ENCODE peak calls at places on chromosomes 2 and 18, in ten cellular contexts. Y is thoracic aorta; R is psoas muscle; B is heart right ventricle; Q is A549; E is right lobe of liver; M is mesendoderm; X is cardiac muscle cell; U is CD8-positive, alpha-beta T cell; H is right atrium auricular region. C is an unnamed sample.

GRCh38 chr2:155583674-155584195 is 748.8 kb downstream of the NR4A2 start:
- DNase-seq in X (no peak), U (no peak), M (no peak), Q (no peak), B (no peak), R (no peak), Y (no peak), H (no peak), E (no peak), C (no peak)

GRCh38 chr2:20691076-20691708 is 24.2 kb downstream of the GDF7 start:
- DNase-seq in E (no peak), B (no peak), H (no peak), X (no peak), U (no peak), Q (no peak), Y (no peak), R (no peak), M (no peak), C (no peak)

GRCh38 chr2:237726401-237726830 is 72.2 kb upstream of the RBM44 start:
- DNase-seq in Q (no peak), B (peak), X (peak), M (no peak), H (peak), Y (no peak), R (no peak), U (no peak), E (no peak), C (no peak)

GRCh38 chr2:20012282-20013060 is at the start of gene MATN3:
- DNase-seq in Y (no peak), M (peak), B (no peak), R (peak), U (no peak), E (peak), X (peak), H (no peak), Q (peak), C (no peak)

GRCh38 chr18:10015288-10015701 is 101.5 kb downstream of the VAPA start:
- DNase-seq in B (no peak), U (no peak), M (no peak), E (no peak), X (peak), H (peak), Q (no peak), R (no peak), Y (no peak), C (no peak)

GRCh38 chr2:20037660-20038059 is 13.8 kb downstream of the LAPTM4A start:
- DNase-seq in M (no peak), Q (no peak), H (no peak), Y (no peak), B (no peak), E (no peak), R (no peak), U (no peak), X (no peak), C (no peak)

GRCh38 chr2:226888378-226888915 is 52.6 kb downstream of the RHBDD1 start:
- DNase-seq in H (no peak), B (no peak), Y (no peak), E (no peak), R (no peak), X (no peak), U (no peak), M (no peak), Q (no peak), C (no peak)

GRCh38 chr2:29323961-29324360 is 208.7 kb downstream of the CLIP4 start:
- DNase-seq in E (no peak), R (no peak), M (peak), H (no peak), Q (no peak), U (no peak), Y (no peak), B (no peak), X (no peak), C (no peak)

GRCh38 chr18:22694954-22695353 is 238.2 kb upstream of the RBBP8 start:
- DNase-seq in R (peak), U (no peak), Y (peak), B (peak), H (peak), X (peak), Q (peak), E (no peak), M (peak), C (no peak)

GRCh38 chr2:173858297-173858731 is 106.9 kb downstream of the SP3 start:
- DNase-seq in U (no peak), H (no peak), R (no peak), M (no peak), B (no peak), Q (no peak), X (no peak), Y (no peak), E (no peak), C (no peak)

GRCh38 chr18:6610436-6610835 is 119.1 kb upstream of the ARHGAP28 start:
- DNase-seq in H (no peak), B (no peak), E (no peak), U (no peak), M (no peak), Y (no peak), X (no peak), R (no peak), Q (no peak), C (no peak)

GRCh38 chr2:195199864-195200263 is 457.2 kb upstream of the SLC39A10 start:
- DNase-seq in U (no peak), M (no peak), X (no peak), E (no peak), H (no peak), B (no peak), R (no peak), Y (no peak), Q (no peak), C (no peak)

GRCh38 chr2:2847131-2847740 is 516.2 kb upstream of the MYT1L start:
- DNase-seq in R (peak), H (no peak), Y (no peak), X (no peak), M (no peak), U (no peak), B (peak), E (no peak), Q (no peak), C (no peak)

GRCh38 chr18:48058486-48058885 is 128.0 kb upstream of the SMAD2 start:
- DNase-seq in B (no peak), E (no peak), M (no peak), U (no peak), R (no peak), Q (no peak), H (no peak), Y (no peak), X (no peak), C (no peak)

GRCh38 chr18:22605736-22606135 is 188.0 kb upstream of the CTAGE1 start:
- DNase-seq in U (no peak), Y (no peak), Q (no peak), M (no peak), X (no peak), E (no peak), B (no peak), R (no peak), H (no peak), C (no peak)

GRCh38 chr2:17616405-17616804 is 75.9 kb downstream of the VSNL1 start:
- DNase-seq in H (no peak), E (no peak), Y (no peak), U (no peak), Q (no peak), R (no peak), B (no peak), X (no peak), M (no peak), C (no peak)

GRCh38 chr2:17617508-17617907 is 77.0 kb downstream of the VSNL1 start:
- DNase-seq in E (no peak), Q (no peak), U (no peak), B (no peak), R (no peak), H (no peak), M (no peak), X (no peak), Y (no peak), C (no peak)

GRCh38 chr2:17615152-17615551 is 74.7 kb downstream of the VSNL1 start:
- DNase-seq in E (no peak), B (no peak), U (no peak), Y (no peak), Q (no peak), M (no peak), X (no peak), H (no peak), R (no peak), C (no peak)

GRCh38 chr2:17614174-17614573 is 73.7 kb downstream of the VSNL1 start:
- DNase-seq in H (no peak), M (no peak), Y (no peak), Q (no peak), R (no peak), X (no peak), E (no peak), U (no peak), B (no peak), C (no peak)

DNA sequence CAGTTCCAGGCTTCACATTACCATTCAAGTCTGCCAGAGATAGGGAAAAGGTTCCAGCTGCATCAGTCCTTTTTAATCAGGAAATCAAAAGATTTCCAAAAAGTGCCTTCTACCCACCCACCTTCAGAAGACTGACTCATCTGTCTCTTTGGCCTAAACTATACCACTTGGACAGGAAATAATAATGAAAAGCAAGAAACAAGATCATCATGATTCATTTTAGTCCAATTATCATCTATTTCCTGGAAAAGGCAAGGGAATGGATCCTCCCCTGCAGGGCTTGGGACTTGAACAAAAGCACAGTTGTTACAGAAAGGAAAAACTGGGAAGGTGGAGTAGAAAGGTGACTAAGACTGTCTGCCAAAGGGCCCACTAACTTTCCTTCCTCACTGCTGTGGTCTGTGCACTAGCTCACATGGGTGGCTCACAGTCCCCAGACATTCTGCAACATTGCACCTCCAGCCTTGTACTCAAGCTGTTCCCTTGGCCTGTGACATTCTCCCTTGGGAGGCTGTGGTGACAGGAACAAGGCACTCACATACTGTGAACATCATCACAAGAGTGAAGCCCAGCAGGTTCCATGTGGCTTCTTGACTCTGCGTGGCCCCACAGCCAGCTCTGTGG is 75.3 kb downstream of the VSNL1 start:
- DNase-seq in Q (no peak), M (no peak), X (peak), R (no peak), H (no peak), E (no peak), Y (no peak), U (no peak), B (no peak), C (no peak)
- H3K27ac ChIP-seq in Q (no peak), M (no peak), X (no peak), R (no peak), H (no peak), E (no peak), Y (no peak), U (no peak), B (no peak), C (no peak)

DNA sequence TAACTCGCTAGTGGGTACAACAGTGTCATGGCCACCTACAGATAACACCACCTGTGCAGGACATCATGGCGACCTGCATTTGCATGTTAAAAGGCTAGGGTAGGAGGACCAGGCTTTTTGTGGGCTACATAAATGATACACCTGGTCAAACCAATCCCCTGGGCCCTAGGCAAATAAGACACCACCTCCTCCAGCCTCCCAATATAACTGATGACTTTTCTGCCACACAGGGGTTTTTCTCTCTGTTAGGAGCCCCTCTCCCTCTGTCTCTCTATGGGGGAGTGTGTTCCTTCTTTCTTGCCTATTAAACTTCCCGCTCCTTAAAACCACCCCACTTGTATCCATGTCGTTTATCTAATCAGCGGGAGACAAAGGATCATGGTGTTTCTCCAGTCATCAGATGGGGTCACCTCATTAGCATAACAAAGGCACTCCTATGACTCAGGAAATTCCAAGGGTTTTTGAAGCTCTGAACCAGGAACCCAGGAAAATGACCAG is 10.8 kb upstream of the BUB1 start:
- DNase-seq in X (no peak), B (no peak), E (no peak), U (no peak), H (no peak), M (peak), Q (no peak), R (no peak), Y (no peak), C (no peak)
- H3K27ac ChIP-seq in X (no peak), B (no peak), E (no peak), U (no peak), H (no peak), M (peak), Q (no peak), R (no peak), Y (no peak), C (no peak)

GRCh38 chr2:105379741-105380186 is 19.1 kb downstream of the FHL2 start:
- DNase-seq in E (no peak), X (no peak), Y (no peak), Q (no peak), B (no peak), R (no peak), M (no peak), H (peak), U (no peak), C (no peak)
- H3K27ac ChIP-seq in E (no peak), X (peak), Y (peak), Q (no peak), B (peak), R (peak), M (no peak), H (peak), U (no peak), C (no peak)

GRCh38 chr2:170245312-170245711 is 67.4 kb downstream of the MYO3B start:
- DNase-seq in Q (no peak), Y (no peak), R (no peak), E (no peak), B (no peak), X (no peak), U (no peak), M (no peak), H (no peak), C (no peak)
- H3K27ac ChIP-seq in Q (no peak), Y (no peak), R (no peak), E (no peak), B (no peak), X (no peak), U (no peak), M (no peak), H (no peak), C (no peak)

GRCh38 chr2:98833172-98833916 is 102.4 kb upstream of the MGAT4A start:
- DNase-seq in E (no peak), B (peak), M (no peak), R (no peak), U (no peak), X (no peak), H (no peak), Y (no peak), Q (no peak), C (no peak)

GRCh38 chr2:98842136-98842535 is 93.9 kb downstream of the CRACDL start:
- DNase-seq in B (no peak), Y (no peak), U (no peak), E (no peak), X (no peak), Q (no peak), H (no peak), R (no peak), M (no peak), C (no peak)

GRCh38 chr2:98833917-98834263 is 102.1 kb downstream of the CRACDL start:
- DNase-seq in Y (no peak), U (no peak), R (no peak), Q (no peak), X (no peak), B (no peak), M (no peak), H (no peak), E (no peak), C (no peak)

GRCh38 chr2:98835831-98836385 is 100.1 kb downstream of the CRACDL start:
- DNase-seq in R (no peak), B (no peak), E (no peak), Q (no peak), X (no peak), Y (no peak), H (no peak), M (no peak), U (peak), C (peak)

GRCh38 chr2:98839292-98839691 is 96.7 kb downstream of the CRACDL start:
- DNase-seq in U (no peak), R (no peak), X (no peak), Q (no peak), E (no peak), Y (no peak), H (no peak), B (no peak), M (peak), C (no peak)
- H3K27ac ChIP-seq in U (no peak), R (no peak), X (no peak), Q (no peak), E (no peak), Y (no peak), H (no peak), B (no peak), M (no peak), C (no peak)

GRCh38 chr2:96114903-96115581 is 1.3 kb downstream of the ADRA2B start:
- DNase-seq in B (no peak), U (no peak), Y (no peak), R (no peak), X (no peak), Q (no peak), H (no peak), M (no peak), E (peak), C (no peak)

GRCh38 chr2:96116879-96117533 is 635 bp upstream of the ADRA2B start:
- DNase-seq in E (peak), H (no peak), X (peak), Y (no peak), R (peak), U (peak), B (peak), Q (peak), M (peak), C (no peak)

GRCh38 chr2:96116424-96116878 is at the start of gene ADRA2B:
- DNase-seq in Q (peak), X (peak), E (peak), U (peak), R (peak), B (peak), Y (no peak), M (peak), H (no peak), C (no peak)

GRCh38 chr2:96114546-96114902 is 1.8 kb downstream of the ADRA2B start:
- DNase-seq in R (no peak), E (peak), M (no peak), Y (no peak), X (no peak), B (no peak), H (no peak), Q (no peak), U (no peak), C (no peak)

DNA sequence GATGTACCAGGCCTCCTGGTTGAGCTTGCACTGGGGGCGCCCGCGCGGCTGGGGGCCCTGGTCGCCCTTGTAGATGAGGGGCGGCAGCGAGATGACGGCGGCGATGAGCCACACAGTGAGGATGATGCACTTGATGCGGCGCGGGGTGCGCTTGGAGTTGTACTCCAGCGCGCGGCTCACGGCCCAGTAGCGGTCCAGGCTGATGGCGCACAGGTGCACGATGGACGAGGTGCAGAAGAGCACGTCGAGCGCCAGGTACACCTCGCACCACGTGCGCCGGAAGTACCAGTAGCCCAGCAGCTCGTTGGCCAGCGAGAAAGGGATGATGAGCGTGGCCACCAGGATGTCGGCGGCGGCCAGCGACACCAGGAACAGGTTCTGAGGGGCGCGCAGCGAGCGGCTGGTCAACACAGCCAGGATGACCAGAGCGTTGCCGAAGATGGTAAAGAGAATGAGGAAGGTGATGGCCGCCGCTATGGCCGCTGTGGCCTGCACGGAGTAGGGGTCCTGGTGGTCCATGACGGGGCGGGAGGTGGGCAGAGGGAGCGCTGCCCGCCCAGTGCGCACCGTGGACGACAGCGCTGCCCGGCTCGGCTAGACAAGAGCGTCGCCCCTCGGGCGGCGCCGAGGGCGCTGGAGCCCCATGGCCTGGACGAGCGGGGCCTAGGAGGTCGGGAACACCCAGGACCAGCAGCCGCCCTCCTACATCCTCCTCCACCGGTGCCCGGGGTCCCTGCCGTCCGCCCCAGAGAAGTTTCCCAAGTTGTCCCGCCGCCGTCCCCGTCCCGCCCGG is 544 bp downstream of the ADRA2B start:
- DNase-seq in Y (no peak), H (no peak), R (no peak), Q (no peak), B (no peak), M (no peak), U (no peak), X (no peak), E (peak), C (no peak)
- H3K27ac ChIP-seq in Y (no peak), H (no peak), R (peak), Q (peak), B (peak), M (no peak), U (no peak), X (no peak), E (no peak), C (no peak)

GRCh38 chr2:73980566-73980965 is 4.1 kb upstream of the TET3 start:
- DNase-seq in M (no peak), U (no peak), B (no peak), Y (no peak), R (no peak), E (no peak), X (no peak), H (no peak), Q (no peak), C (no peak)
- H3K27ac ChIP-seq in M (no peak), U (no peak), B (no peak), Y (no peak), R (no peak), E (no peak), X (no peak), H (no peak), Q (peak), C (no peak)

GRCh38 chr2:106011993-106012392 is 182.1 kb downstream of the UXS1 start:
- DNase-seq in U (no peak), B (no peak), Y (no peak), X (no peak), Q (no peak), R (no peak), M (peak), H (no peak), E (no peak), C (no peak)

GRCh38 chr2:106009096-106009495 is 185.0 kb downstream of the UXS1 start:
- DNase-seq in B (no peak), X (no peak), E (no peak), Y (no peak), R (no peak), U (no peak), M (no peak), Q (no peak), H (no peak), C (no peak)

GRCh38 chr2:106012591-106013347 is 181.3 kb downstream of the UXS1 start:
- DNase-seq in X (no peak), Q (no peak), Y (no peak), B (no peak), E (no peak), M (peak), R (no peak), H (no peak), U (no peak), C (no peak)

GRCh38 chr2:106010818-106011355 is 183.2 kb downstream of the UXS1 start:
- DNase-seq in M (no peak), B (no peak), Y (no peak), E (no peak), X (no peak), U (no peak), Q (no peak), H (no peak), R (no peak), C (no peak)

GRCh38 chr2:106011380-106011779 is 182.7 kb downstream of the UXS1 start:
- DNase-seq in Y (no peak), M (no peak), B (peak), E (no peak), H (no peak), X (peak), Q (no peak), R (no peak), U (no peak), C (no peak)
- H3K27ac ChIP-seq in Y (no peak), M (no peak), B (peak), E (no peak), H (peak), X (no peak), Q (no peak), R (no peak), U (no peak), C (no peak)

GRCh38 chr18:31606265-31606664 is 14.6 kb downstream of the TTR start:
- DNase-seq in X (no peak), Q (no peak), U (no peak), R (no peak), H (no peak), Y (no peak), E (no peak), B (no peak), M (no peak), C (no peak)
- H3K27ac ChIP-seq in X (no peak), Q (no peak), U (no peak), R (no peak), H (no peak), Y (no peak), E (no peak), B (no peak), M (no peak), C (no peak)

DNA sequence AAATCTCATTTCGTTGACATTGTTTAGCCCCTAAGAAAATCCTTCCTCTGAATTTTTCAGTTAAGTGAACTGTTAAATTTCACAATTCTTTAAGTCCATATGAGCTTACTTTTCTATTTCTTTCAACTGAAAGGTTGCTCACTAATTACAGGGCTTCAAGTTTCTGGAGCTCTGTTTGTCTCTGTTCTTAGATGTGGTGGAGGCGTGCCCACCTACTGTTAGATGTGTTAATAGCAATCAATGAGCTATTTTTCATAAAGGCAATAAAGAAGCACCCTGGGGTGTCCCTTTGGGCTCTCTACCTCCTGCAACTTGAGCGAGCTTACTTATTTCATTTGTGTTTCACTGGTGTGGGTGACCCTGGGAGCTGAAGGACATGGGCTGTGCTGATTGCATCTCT is 25.0 kb downstream of the CREG2 start:
- DNase-seq in E (no peak), M (no peak), Q (no peak), X (no peak), Y (no peak), R (no peak), U (no peak), H (no peak), B (no peak), C (no peak)
- H3K27ac ChIP-seq in E (no peak), M (no peak), Q (no peak), X (no peak), Y (no peak), R (no peak), U (no peak), H (no peak), B (no peak), C (no peak)

C was measured in caudate nucleus.